ENCODE peak calls at places on chromosomes 13 and 19, in nine cellular contexts. K, B, M, O, G, F, W, V and S are unnamed samples.

GRCh38 chr13:85497652-85498051 is 301.6 kb downstream of the SLITRK6 start:
- DNase-seq in K (peak), B (no peak), M (no peak), O (no peak), G (no peak), F (no peak), W (peak), V (no peak), S (no peak)

GRCh38 chr19:34430738-34431625 is 2.8 kb downstream of the UBA2 start:
- DNase-seq in K (peak), B (peak), M (no peak), O (peak), G (no peak), F (peak), W (peak), V (no peak), S (peak)

GRCh38 chr13:112671359-112671758 is 18.5 kb upstream of the ATP11A start:
- DNase-seq in K (no peak), B (no peak), M (no peak), O (no peak), G (no peak), F (no peak), W (no peak), V (no peak), S (no peak)

GRCh38 chr13:29537736-29538624 is 57.5 kb downstream of the SLC7A1 start:
- DNase-seq in K (no peak), B (no peak), M (no peak), O (peak), G (no peak), F (no peak), W (no peak), V (peak), S (no peak)

GRCh38 chr19:1251233-1251502 is 2.8 kb downstream of the MIDN start:
- DNase-seq in K (peak), B (no peak), M (no peak), O (peak), G (no peak), F (no peak), W (peak), V (no peak), S (peak)

GRCh38 chr13:49669735-49670309 is 21.5 kb downstream of the EBPL start:
- DNase-seq in K (peak), B (peak), M (peak), O (peak), G (peak), F (no peak), W (peak), V (peak), S (peak)

GRCh38 chr13:87124785-87125074 is 546.4 kb upstream of the SLITRK5 start:
- DNase-seq in K (no peak), B (no peak), M (no peak), O (no peak), G (no peak), F (no peak), W (no peak), V (no peak), S (no peak)

GRCh38 chr13:24629320-24629719 is 50.9 kb upstream of the ATP12A start:
- DNase-seq in K (no peak), B (no peak), M (no peak), O (no peak), G (no peak), F (no peak), W (no peak), V (no peak), S (no peak)

GRCh38 chr19:8571006-8571411 is 6.2 kb downstream of the MYO1F start:
- DNase-seq in K (peak), B (no peak), M (no peak), O (no peak), G (no peak), F (no peak), W (peak), V (peak), S (no peak)

GRCh38 chr19:45076029-45076850 is at the start of gene ZNF296:
- DNase-seq in K (no peak), B (peak), M (peak), O (peak), G (no peak), F (peak), W (peak), V (peak), S (peak)

GRCh38 chr13:40189885-40190655 is 476.4 kb downstream of the FOXO1 start:
- DNase-seq in K (no peak), B (no peak), M (no peak), O (peak), G (peak), F (no peak), W (no peak), V (no peak), S (no peak)

GRCh38 chr19:34428549-34429285 is 536 bp downstream of the UBA2 start:
- DNase-seq in K (peak), B (no peak), M (peak), O (peak), G (no peak), F (peak), W (peak), V (peak), S (peak)

GRCh38 chr19:56118666-56119584 is 2.2 kb downstream of the ZNF787 start:
- DNase-seq in K (no peak), B (no peak), M (no peak), O (no peak), G (no peak), F (no peak), W (no peak), V (no peak), S (no peak)

GRCh38 chr13:79870766-79871165 is 389.8 kb downstream of the NDFIP2 start:
- DNase-seq in K (peak), B (no peak), M (no peak), O (peak), G (no peak), F (no peak), W (no peak), V (no peak), S (no peak)

GRCh38 chr13:40488869-40489391 is 177.5 kb downstream of the FOXO1 start:
- DNase-seq in K (no peak), B (no peak), M (no peak), O (no peak), G (no peak), F (no peak), W (no peak), V (no peak), S (no peak)

GRCh38 chr13:98468352-98468751 is 108.6 kb downstream of the STK24 start:
- DNase-seq in K (no peak), B (no peak), M (no peak), O (no peak), G (no peak), F (no peak), W (no peak), V (peak), S (no peak)

GRCh38 chr13:19860884-19861655 is 2.4 kb downstream of the ZMYM5 start:
- DNase-seq in K (peak), B (peak), M (no peak), O (peak), G (no peak), F (no peak), W (peak), V (no peak), S (no peak)

GRCh38 chr13:73599232-73600128 is 534.7 kb downstream of the KLF12 start:
- DNase-seq in K (no peak), B (no peak), M (no peak), O (no peak), G (no peak), F (no peak), W (no peak), V (no peak), S (no peak)

GRCh38 chr13:49308104-49308875 is 60.6 kb downstream of the CDADC1 start:
- DNase-seq in K (peak), B (no peak), M (peak), O (peak), G (peak), F (no peak), W (no peak), V (peak), S (no peak)

GRCh38 chr13:84137292-84137691 is 255.0 kb upstream of the SLITRK1 start:
- DNase-seq in K (no peak), B (no peak), M (no peak), O (no peak), G (no peak), F (no peak), W (no peak), V (peak), S (no peak)

GRCh38 chr13:43284162-43284561 is 260.8 kb downstream of the DNAJC15 start:
- DNase-seq in K (peak), B (no peak), M (no peak), O (peak), G (no peak), F (no peak), W (no peak), V (no peak), S (peak)

GRCh38 chr13:84399320-84400085 is 517.2 kb upstream of the SLITRK1 start:
- DNase-seq in K (no peak), B (no peak), M (no peak), O (no peak), G (no peak), F (no peak), W (peak), V (no peak), S (peak)

GRCh38 chr19:48493718-48494515 is 17.7 kb downstream of the LMTK3 start:
- DNase-seq in K (no peak), B (no peak), M (no peak), O (no peak), G (no peak), F (no peak), W (no peak), V (no peak), S (no peak)

GRCh38 chr19:7833225-7834156 is 3.5 kb downstream of the EVI5L start:
- DNase-seq in K (peak), B (peak), M (peak), O (no peak), G (no peak), F (no peak), W (peak), V (peak), S (no peak)

GRCh38 chr13:77507931-77508776 is 27.4 kb upstream of the SCEL start:
- DNase-seq in K (peak), B (peak), M (no peak), O (peak), G (no peak), F (no peak), W (peak), V (no peak), S (no peak)

GRCh38 chr13:95067303-95067702 is 233.9 kb downstream of the ABCC4 start:
- DNase-seq in K (peak), B (no peak), M (no peak), O (no peak), G (no peak), F (no peak), W (no peak), V (no peak), S (no peak)

GRCh38 chr13:113650275-113650674 is 7.7 kb downstream of the ATP4B start:
- DNase-seq in K (no peak), B (no peak), M (no peak), O (no peak), G (no peak), F (no peak), W (no peak), V (peak), S (no peak)

GRCh38 chr19:23788415-23788814 is 29.7 kb upstream of the ZNF681 start:
- DNase-seq in K (no peak), B (no peak), M (no peak), O (no peak), G (no peak), F (no peak), W (no peak), V (no peak), S (no peak)

GRCh38 chr19:4547303-4548237 is 7.7 kb upstream of the LRG1 start:
- DNase-seq in K (no peak), B (no peak), M (no peak), O (peak), G (no peak), F (no peak), W (peak), V (no peak), S (no peak)

GRCh38 chr13:36395280-36395679 is 37.0 kb upstream of the CCNA1 start:
- DNase-seq in K (peak), B (no peak), M (no peak), O (peak), G (no peak), F (no peak), W (peak), V (no peak), S (peak)

GRCh38 chr19:10742494-10742893 is 24.6 kb downstream of the DNM2 start:
- DNase-seq in K (no peak), B (no peak), M (no peak), O (peak), G (no peak), F (no peak), W (no peak), V (peak), S (no peak)

GRCh38 chr13:22655106-22655852 is 525.5 kb upstream of the SGCG start:
- DNase-seq in K (no peak), B (no peak), M (no peak), O (no peak), G (no peak), F (no peak), W (no peak), V (no peak), S (no peak)
- TF ChIP-seq POLR2A in K (no peak), B (no peak), M (no peak), O (no peak), G (no peak), F (no peak), W (no peak), V (no peak), S (no peak)

GRCh38 chr19:49910179-49910578 is 13.5 kb upstream of the IL4I1 start:
- DNase-seq in K (no peak), B (no peak), M (no peak), O (no peak), G (no peak), F (no peak), W (no peak), V (no peak), S (no peak)
- TF ChIP-seq POLR2A in K (no peak), B (no peak), M (no peak), O (no peak), G (no peak), F (no peak), W (no peak), V (no peak), S (no peak)

GRCh38 chr19:3482507-3483225 is 575 bp downstream of the SMIM44 start:
- DNase-seq in K (no peak), B (no peak), M (no peak), O (no peak), G (no peak), F (no peak), W (no peak), V (peak), S (no peak)

GRCh38 chr19:3480383-3481091 is at the start of gene SMIM24:
- DNase-seq in K (no peak), B (no peak), M (no peak), O (no peak), G (no peak), F (no peak), W (no peak), V (peak), S (no peak)

GRCh38 chr19:3479819-3480215 is 508 bp downstream of the SMIM24 start:
- DNase-seq in K (no peak), B (no peak), M (no peak), O (no peak), G (no peak), F (no peak), W (peak), V (peak), S (peak)

GRCh38 chr19:3481241-3482090 is 1.1 kb upstream of the SMIM24 start:
- DNase-seq in K (no peak), B (no peak), M (no peak), O (no peak), G (no peak), F (no peak), W (no peak), V (peak), S (no peak)

GRCh38 chr19:3483226-3483628 is at the start of gene SMIM44:
- DNase-seq in K (no peak), B (no peak), M (no peak), O (no peak), G (no peak), F (no peak), W (no peak), V (peak), S (no peak)
- TF ChIP-seq POLR2A in K (no peak), B (no peak), M (no peak), O (no peak), G (no peak), F (no peak), W (no peak), V (peak), S (no peak)

GRCh38 chr19:29942404-29943261 is 594 bp downstream of the URI1 start:
- DNase-seq in K (no peak), B (no peak), M (peak), O (peak), G (peak), F (peak), W (no peak), V (peak), S (peak)
- TF ChIP-seq POLR2A in K (no peak), B (no peak), M (no peak), O (peak), G (no peak), F (peak), W (no peak), V (no peak), S (no peak)

DNA sequence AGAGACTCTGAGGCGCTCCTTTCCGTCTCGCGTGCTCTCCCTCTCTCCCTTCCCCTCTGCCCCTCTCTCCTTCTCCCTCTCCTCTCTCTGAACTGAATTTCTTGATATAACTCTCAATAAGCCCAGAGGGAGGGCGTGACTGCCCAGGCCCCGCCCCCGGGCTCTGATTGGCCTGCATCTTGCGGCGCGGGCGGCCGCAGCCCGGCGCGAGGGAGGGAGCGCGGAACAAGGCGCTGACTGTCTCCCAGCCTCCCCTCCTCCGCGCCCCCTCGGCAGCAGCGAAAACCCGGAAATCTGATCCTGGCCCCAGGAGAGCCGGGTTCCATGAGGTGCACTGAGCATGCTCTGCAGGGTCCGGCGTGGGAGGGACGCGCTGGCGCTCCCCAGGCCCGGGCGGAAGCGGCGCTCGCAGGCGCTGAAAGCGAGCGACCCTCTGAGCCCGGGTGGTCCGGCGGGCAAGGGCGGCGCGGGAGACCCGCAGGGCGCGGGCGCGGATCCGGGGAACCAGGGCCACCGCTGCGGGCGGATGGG is at the start of gene PCDH9:
- DNase-seq in K (peak), B (no peak), M (peak), O (peak), G (peak), F (peak), W (peak), V (peak), S (peak)
- TF ChIP-seq POLR2A in K (peak), B (no peak), M (peak), O (no peak), G (peak), F (no peak), W (peak), V (no peak), S (peak)

GRCh38 chr19:42325308-42325895 is at the start of gene MEGF8:
- DNase-seq in K (peak), B (peak), M (peak), O (peak), G (peak), F (peak), W (peak), V (peak), S (peak)
- TF ChIP-seq POLR2A in K (peak), B (peak), M (peak), O (no peak), G (no peak), F (peak), W (peak), V (peak), S (peak)

GRCh38 chr13:44311011-44311481 is 62.6 kb upstream of the SERP2 start:
- DNase-seq in K (peak), B (no peak), M (no peak), O (no peak), G (no peak), F (no peak), W (peak), V (no peak), S (no peak)

GRCh38 chr13:44313674-44314073 is 60.0 kb upstream of the SERP2 start:
- DNase-seq in K (peak), B (peak), M (no peak), O (peak), G (no peak), F (no peak), W (peak), V (no peak), S (peak)

GRCh38 chr13:44312131-44312530 is 61.5 kb upstream of the SERP2 start:
- DNase-seq in K (no peak), B (no peak), M (no peak), O (no peak), G (no peak), F (no peak), W (no peak), V (no peak), S (no peak)

GRCh38 chr13:44309771-44310767 is 63.6 kb upstream of the SERP2 start:
- DNase-seq in K (no peak), B (no peak), M (no peak), O (peak), G (no peak), F (no peak), W (peak), V (peak), S (no peak)

DNA sequence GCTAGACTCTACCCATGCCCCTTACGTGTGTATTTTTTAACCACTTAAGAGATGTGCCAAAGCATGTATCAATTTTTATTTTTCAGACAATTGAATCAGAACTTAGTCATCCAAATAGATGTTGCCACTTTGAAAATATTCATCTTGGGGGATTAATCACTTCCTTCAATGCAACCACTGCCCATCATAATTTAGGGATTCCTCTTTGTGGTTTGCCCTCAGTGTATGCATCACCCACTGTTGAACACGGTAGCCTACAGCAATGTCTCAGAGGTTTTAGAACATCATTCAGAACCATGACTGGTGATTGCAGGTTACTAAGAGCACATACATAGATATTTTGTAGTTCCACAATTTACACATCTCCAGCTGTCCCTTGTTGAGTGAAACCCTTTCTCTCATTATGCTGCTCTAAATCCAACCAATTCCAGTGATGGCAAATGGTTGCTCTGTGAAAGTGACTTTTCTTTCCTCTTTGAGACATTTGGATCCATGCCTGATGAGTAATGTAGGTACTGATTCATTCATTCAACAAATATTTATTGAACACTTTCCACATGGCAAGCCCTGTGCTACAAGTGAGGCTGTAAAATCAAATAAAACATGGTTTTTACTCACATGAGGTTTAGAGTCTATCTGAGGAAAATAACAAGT is 60.6 kb upstream of the SERP2 start:
- DNase-seq in K (peak), B (peak), M (no peak), O (peak), G (no peak), F (no peak), W (peak), V (no peak), S (no peak)
- TF ChIP-seq POLR2A in K (no peak), B (no peak), M (no peak), O (no peak), G (no peak), F (no peak), W (no peak), V (no peak), S (no peak)

GRCh38 chr19:5718579-5719273 is 1.2 kb downstream of the LONP1 start:
- DNase-seq in K (peak), B (peak), M (no peak), O (peak), G (no peak), F (peak), W (peak), V (no peak), S (peak)
- TF ChIP-seq POLR2A in K (peak), B (peak), M (no peak), O (no peak), G (no peak), F (peak), W (no peak), V (no peak), S (peak)